ENCODE peak calls at places on chromosomes 2 and 18, in seven cellular contexts. I is M059J; Q is heart left ventricle; E is GM12865; X is stimulated activated naive CD8-positive, alpha-beta T cell treated with anti-CD3 and anti-CD28 coated beads, Interleukin-15, amount 100 ng/mL, for 72 hours; G is SIG-M5; U is IMR-90. V is an unnamed sample.

GRCh38 chr2:119548516-119549120 is 4.4 kb downstream of the CFAP221 start:
- DNase-seq in Q (no peak), G (no peak), U (no peak), I (no peak), E (no peak), X (no peak), V (no peak)

GRCh38 chr2:44097322-44097907 is 71.3 kb upstream of the PPM1B start:
- DNase-seq in I (no peak), E (no peak), U (no peak), G (no peak), Q (no peak), X (no peak), V (no peak)

GRCh38 chr2:233331536-233331935 is 22.8 kb upstream of the DGKD start:
- DNase-seq in E (peak), G (peak), I (no peak), Q (peak), U (no peak), X (peak), V (no peak)

GRCh38 chr2:239371726-239372686 is 28.8 kb downstream of the HDAC4 start:
- DNase-seq in U (no peak), G (no peak), X (no peak), I (no peak), Q (no peak), E (no peak), V (no peak)

GRCh38 chr2:40072442-40073232 is 293.6 kb upstream of the THUMPD2 start:
- DNase-seq in X (no peak), E (no peak), U (no peak), G (no peak), Q (no peak), I (no peak), V (no peak)

GRCh38 chr2:96832751-96833507 is 10.9 kb downstream of the ANKRD23 start:
- DNase-seq in G (no peak), E (no peak), Q (peak), U (peak), I (peak), X (no peak), V (no peak)

GRCh38 chr2:215548714-215549113 is 112.8 kb upstream of the FN1 start:
- DNase-seq in E (no peak), I (no peak), G (no peak), Q (no peak), U (peak), X (no peak), V (no peak)

GRCh38 chr2:72041638-72042111 is 106.0 kb downstream of the CYP26B1 start:
- DNase-seq in X (no peak), I (no peak), E (no peak), G (no peak), Q (no peak), U (no peak), V (no peak)

GRCh38 chr2:197952540-197953202 is 148.3 kb downstream of the PLCL1 start:
- DNase-seq in X (no peak), G (no peak), Q (no peak), U (no peak), E (peak), I (no peak), V (no peak)

GRCh38 chr18:72867721-72868665 is at the start of gene NETO1:
- DNase-seq in G (no peak), X (no peak), E (no peak), U (no peak), I (no peak), Q (no peak), V (no peak)

GRCh38 chr2:74632209-74632938 is 15.8 kb downstream of the M1AP start:
- DNase-seq in I (peak), Q (no peak), U (peak), E (no peak), X (no peak), G (no peak), V (no peak)

GRCh38 chr2:20052872-20053281 is 1.4 kb upstream of the LAPTM4A start:
- DNase-seq in U (peak), X (no peak), E (peak), G (no peak), I (peak), Q (peak), V (peak)

GRCh38 chr2:116809074-116809473 is 1005.4 kb upstream of the DDX18 start:
- DNase-seq in E (no peak), X (no peak), Q (no peak), G (no peak), U (no peak), I (no peak), V (no peak)

GRCh38 chr2:233371608-233372007 is 17.3 kb downstream of the DGKD start:
- DNase-seq in I (no peak), G (no peak), X (no peak), E (no peak), U (no peak), Q (no peak), V (no peak)

GRCh38 chr18:49447810-49448745 is 12.4 kb downstream of the DYM start:
- DNase-seq in I (peak), G (no peak), E (peak), X (peak), U (peak), Q (no peak), V (peak)

V was measured in endothelial cell of umbilical vein.